ENCODE peak calls at places on chromosome 6, in four cellular contexts. M is pancreas, Z is heart left ventricle, B is upper lobe of left lung. V is an unnamed sample.
A peak's percentile ranks its signal among the peaks of the same experiment; 100 is the strongest.

GRCh38 chr6:147765541-147765940 is 257.1 kb downstream of the SAMD5 start:
- ATAC-seq in M (no peak), Z (no peak), B (no peak), V (no peak)

GRCh38 chr6:137043710-137044365 is 927 bp downstream of the IL20RA start:
- ATAC-seq in M (peak; percentile 59), Z (peak; percentile 60), B (peak; percentile 56), V (peak; percentile 72)

GRCh38 chr6:44675449-44675848 is 287.9 kb downstream of the CDC5L start:
- ATAC-seq in M (no peak), Z (no peak), B (no peak), V (no peak)

GRCh38 chr6:52426667-52427066 is 6.5 kb downstream of the EFHC1 start:
- ATAC-seq in M (peak; percentile 40), Z (no peak), B (no peak), V (no peak)

GRCh38 chr6:79094938-79095337 is 16.9 kb upstream of the PHIP start:
- ATAC-seq in M (no peak), Z (no peak), B (no peak), V (no peak)

GRCh38 chr6:18042536-18043145 is 55.2 kb upstream of the KIF13A start:
- ATAC-seq in M (no peak), Z (peak; percentile 19), B (no peak), V (peak; percentile 11)

GRCh38 chr6:95119927-95120326 is 457.4 kb upstream of the MANEA start:
- ATAC-seq in M (no peak), Z (no peak), B (no peak), V (no peak)

GRCh38 chr6:107542170-107542569 is 52.3 kb downstream of the SOBP start:
- ATAC-seq in M (no peak), Z (peak; percentile 86), B (no peak), V (peak; percentile 43)

GRCh38 chr6:132202569-132202968 is 198.7 kb downstream of the MOXD1 start:
- ATAC-seq in M (no peak), Z (peak; percentile 94), B (no peak), V (peak; percentile 85)

GRCh38 chr6:12718025-12718424 is 1.5 kb downstream of the PHACTR1 start:
- ATAC-seq in M (no peak), Z (no peak), B (no peak), V (no peak)

GRCh38 chr6:68040312-68040778 is 594.7 kb upstream of the ADGRB3 start:
- ATAC-seq in M (no peak), Z (no peak), B (no peak), V (no peak)

GRCh38 chr6:151448623-151449022 is 3.3 kb downstream of the RMND1 start:
- ATAC-seq in M (no peak), Z (no peak), B (no peak), V (no peak)

GRCh38 chr6:38371312-38371672 is 268.4 kb downstream of the BTBD9 start:
- ATAC-seq in M (no peak), Z (peak; percentile 76), B (peak; percentile 26), V (no peak)

GRCh38 chr6:25105070-25105925 is 169.5 kb upstream of the RIPOR2 start:
- ATAC-seq in M (no peak), Z (peak; percentile 74), B (no peak), V (no peak)

GRCh38 chr6:75842191-75842590 is 93.2 kb downstream of the MYO6 start:
- ATAC-seq in M (no peak), Z (no peak), B (no peak), V (no peak)

GRCh38 chr6:167906899-167907298 is 80.2 kb downstream of the AFDN start:
- ATAC-seq in M (peak; percentile 55), Z (peak; percentile 96), B (peak; percentile 85), V (peak; percentile 81)

GRCh38 chr6:157116420-157116819 is 206.9 kb downstream of the TMEM242 start:
- ATAC-seq in M (no peak), Z (no peak), B (no peak), V (no peak)

GRCh38 chr6:51432481-51432880 is 613.8 kb downstream of the TFAP2B start:
- ATAC-seq in M (no peak), Z (no peak), B (no peak), V (no peak)

GRCh38 chr6:16522937-16523336 is 238.3 kb downstream of the ATXN1 start:
- ATAC-seq in M (no peak), Z (no peak), B (no peak), V (no peak)

GRCh38 chr6:16521528-16521927 is 239.7 kb downstream of the ATXN1 start:
- ATAC-seq in M (no peak), Z (no peak), B (no peak), V (no peak)

GRCh38 chr6:16514249-16514648 is 247.0 kb downstream of the ATXN1 start:
- ATAC-seq in M (no peak), Z (peak; percentile 29), B (no peak), V (no peak)

GRCh38 chr6:16519265-16520242 is 241.7 kb downstream of the ATXN1 start:
- ATAC-seq in M (peak; percentile 94), Z (peak; percentile 57), B (no peak), V (no peak)

GRCh38 chr6:16518265-16518664 is 243.0 kb downstream of the ATXN1 start:
- ATAC-seq in M (no peak), Z (no peak), B (no peak), V (no peak)
- H3K4me3 ChIP-seq in M (no peak overlapping the region), Z (no peak overlapping the region), B (no peak overlapping the region), V (no peak overlapping the region)

GRCh38 chr6:139151425-139152087 is 16.7 kb downstream of the HECA start:
- ATAC-seq in M (no peak), Z (no peak), B (no peak), V (no peak)

GRCh38 chr6:139150915-139151314 is 16.0 kb downstream of the HECA start:
- ATAC-seq in M (no peak), Z (no peak), B (no peak), V (no peak)

GRCh38 chr6:139147628-139148027 is 12.7 kb downstream of the HECA start:
- ATAC-seq in M (peak; percentile 55), Z (no peak), B (no peak), V (no peak)

GRCh38 chr6:139148557-139149220 is 13.8 kb downstream of the HECA start:
- ATAC-seq in M (no peak), Z (no peak), B (no peak), V (no peak)

DNA sequence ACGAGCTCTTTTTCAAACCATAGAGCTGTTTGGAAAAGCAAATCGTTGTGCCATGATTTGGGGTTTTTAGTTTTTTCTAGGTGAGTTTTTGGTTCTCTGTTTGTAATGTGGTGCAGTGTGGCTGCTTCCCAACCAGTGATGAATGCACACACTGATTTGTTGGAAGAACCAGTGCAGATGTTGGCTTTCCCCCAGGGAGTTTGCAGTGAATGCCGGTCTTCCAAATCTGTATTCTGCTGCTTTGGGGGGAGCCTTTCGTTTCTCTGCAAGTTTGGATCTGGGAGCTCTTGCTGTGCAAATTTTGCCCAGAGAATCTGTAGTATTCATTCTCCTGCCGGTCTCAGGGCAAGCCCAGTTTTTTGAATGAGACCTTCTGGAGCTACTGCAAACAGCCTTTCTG is 14.5 kb downstream of the HECA start:
- ATAC-seq in M (no peak), Z (peak; percentile 56), B (no peak), V (no peak)
- H3K27ac ChIP-seq in M (no peak overlapping the region), Z (no peak overlapping the region), B (no peak overlapping the region), V (no peak overlapping the region)

GRCh38 chr6:82183642-82184282 is 63.8 kb downstream of the IBTK start:
- ATAC-seq in M (no peak), Z (peak; percentile 26), B (no peak), V (no peak)
- H3K36me3 ChIP-seq in M (peaks cover 10% of the 10 kb centered on the region), Z (no peaks in the 10 kb centered on the region), B (peaks cover 75% of the 10 kb centered on the region), V (no peaks in the 10 kb centered on the region)

DNA sequence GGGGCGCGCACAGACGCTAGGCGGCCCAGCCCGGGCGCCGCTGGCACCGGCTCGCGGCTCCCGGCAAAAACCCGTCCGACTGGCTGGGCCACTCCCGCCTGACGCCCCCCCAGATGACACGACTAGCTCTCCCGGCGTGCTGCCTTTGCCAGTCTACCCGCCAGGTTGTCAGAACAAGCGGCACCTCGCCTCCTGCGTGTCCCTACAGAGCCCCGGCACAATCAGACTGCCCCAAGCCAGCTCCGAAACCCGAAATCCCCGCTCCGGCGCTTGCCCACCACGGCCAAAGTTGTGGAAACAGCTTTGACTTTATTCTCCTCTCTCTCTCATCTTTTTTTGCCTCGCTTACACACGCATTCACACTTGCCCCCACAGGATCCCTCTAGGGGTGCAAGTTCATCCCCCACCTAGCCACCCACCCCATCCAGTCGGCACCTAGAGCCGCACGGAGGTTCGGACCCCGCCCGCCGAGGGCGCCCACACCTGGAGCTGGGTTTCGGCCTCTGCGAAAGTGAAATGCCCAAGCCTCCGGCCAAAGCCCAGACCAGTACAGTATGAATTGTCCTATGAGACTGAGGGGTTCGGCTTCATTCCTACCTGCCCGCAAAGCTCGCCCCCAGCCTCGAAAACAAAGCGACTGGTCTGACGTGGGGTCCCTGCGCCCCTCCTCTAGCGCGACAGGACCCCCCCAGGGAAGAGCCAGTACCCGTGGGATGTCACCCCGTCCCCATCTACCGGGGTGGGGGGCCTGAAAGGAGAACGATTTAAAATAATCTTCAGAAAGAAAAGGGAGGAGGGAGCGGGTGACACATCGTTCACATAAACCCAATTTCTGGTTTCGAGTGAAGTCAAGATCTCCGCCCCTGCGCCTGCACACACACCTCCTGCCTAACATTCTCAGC is 1.7 kb downstream of the TFAP2A start:
- ATAC-seq in M (peak; percentile 78), Z (no peak), B (no peak), V (peak; percentile 5)
- H3K4me3 ChIP-seq in M (peak overlapping the region; percentile 43), Z (peak overlapping the region; percentile 67), B (peak overlapping the region; percentile 58), V (peak overlapping the region; percentile 53)

GRCh38 chr6:1614448-1614766 is 4.7 kb downstream of the FOXC1 start:
- ATAC-seq in M (no peak), Z (no peak), B (no peak), V (no peak)

GRCh38 chr6:1616556-1617463 is 7.1 kb downstream of the FOXC1 start:
- ATAC-seq in M (no peak), Z (no peak), B (no peak), V (no peak)

GRCh38 chr6:1614767-1615650 is 5.3 kb downstream of the FOXC1 start:
- ATAC-seq in M (no peak), Z (no peak), B (no peak), V (no peak)

GRCh38 chr6:1617466-1618304 is 8.0 kb downstream of the FOXC1 start:
- ATAC-seq in M (no peak), Z (no peak), B (no peak), V (no peak)

GRCh38 chr6:1615651-1616420 is 6.1 kb downstream of the FOXC1 start:
- ATAC-seq in M (no peak), Z (no peak), B (no peak), V (no peak)
- H3K27ac ChIP-seq in M (no peak overlapping the region), Z (no peak overlapping the region), B (no peak overlapping the region), V (no peak overlapping the region)

DNA sequence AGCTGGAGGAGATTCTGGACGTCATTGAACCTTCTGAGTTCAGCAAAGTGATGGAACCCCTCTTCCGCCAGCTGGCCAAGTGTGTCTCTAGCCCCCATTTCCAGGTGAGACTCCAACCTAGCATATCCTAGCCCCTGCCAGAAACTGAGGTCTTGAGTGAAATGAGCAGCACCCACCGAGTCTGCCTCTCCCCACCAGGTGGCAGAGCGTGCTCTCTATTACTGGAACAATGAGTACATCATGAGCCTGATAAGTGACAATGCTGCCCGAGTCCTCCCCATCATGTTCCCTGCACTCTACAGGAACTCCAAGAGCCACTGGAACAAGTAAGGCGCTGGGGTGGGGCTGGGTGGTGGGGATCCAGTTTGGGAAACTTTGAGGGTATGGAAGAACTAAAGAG is 4.6 kb downstream of the MEA1 start:
- ATAC-seq in M (no peak), Z (peak; percentile 14), B (no peak), V (no peak)
- H3K36me3 ChIP-seq in M (peaks cover 7% of the 10 kb centered on the region), Z (peaks cover 23% of the 10 kb centered on the region), B (peaks cover 68% of the 10 kb centered on the region), V (no peaks in the 10 kb centered on the region)

V was measured in gastroesophageal sphincter.